ENCODE peak calls at places on chromosomes 5 and 9, in five cellular contexts. J, I, R, X and B are unnamed samples.

GRCh38 chr9:24035816-24036215 is 209.8 kb upstream of the ELAVL2 start:
- DNase-seq in I (no peak), R (no peak), J (no peak), X (no peak), B (no peak)

GRCh38 chr9:28135571-28135970 is 562.3 kb upstream of the C9orf72 start:
- DNase-seq in J (no peak), X (no peak), I (no peak), R (no peak), B (no peak)

GRCh38 chr9:129081388-129081889 is 528 bp downstream of the DOLPP1 start:
- DNase-seq in J (peak), I (no peak), X (peak), R (peak), B (no peak)

GRCh38 chr9:129414377-129415021 is 206.4 kb downstream of the C9orf50 start:
- DNase-seq in I (peak), J (no peak), X (no peak), R (no peak), B (no peak)

GRCh38 chr9:93225417-93225816 is 41.5 kb downstream of the WNK2 start:
- DNase-seq in X (no peak), I (no peak), R (no peak), J (no peak), B (no peak)

GRCh38 chr5:95317085-95317484 is 32.2 kb upstream of the MCTP1 start:
- DNase-seq in I (no peak), J (no peak), R (no peak), X (no peak), B (no peak)

GRCh38 chr9:138047469-138048040 is 170.0 kb downstream of the CACNA1B start:
- DNase-seq in J (no peak), I (no peak), R (no peak), X (no peak), B (no peak)

GRCh38 chr5:91487420-91487819 is 104.3 kb upstream of the ARRDC3 start:
- DNase-seq in J (no peak), R (no peak), X (peak), I (no peak), B (no peak)

GRCh38 chr9:98818764-98819163 is 11.3 kb downstream of the GALNT12 start:
- DNase-seq in J (no peak), I (no peak), X (no peak), R (no peak), B (no peak)

GRCh38 chr5:67543704-67544103 is 347.1 kb upstream of the CD180 start:
- DNase-seq in R (no peak), I (no peak), J (no peak), X (no peak), B (no peak)

DNA sequence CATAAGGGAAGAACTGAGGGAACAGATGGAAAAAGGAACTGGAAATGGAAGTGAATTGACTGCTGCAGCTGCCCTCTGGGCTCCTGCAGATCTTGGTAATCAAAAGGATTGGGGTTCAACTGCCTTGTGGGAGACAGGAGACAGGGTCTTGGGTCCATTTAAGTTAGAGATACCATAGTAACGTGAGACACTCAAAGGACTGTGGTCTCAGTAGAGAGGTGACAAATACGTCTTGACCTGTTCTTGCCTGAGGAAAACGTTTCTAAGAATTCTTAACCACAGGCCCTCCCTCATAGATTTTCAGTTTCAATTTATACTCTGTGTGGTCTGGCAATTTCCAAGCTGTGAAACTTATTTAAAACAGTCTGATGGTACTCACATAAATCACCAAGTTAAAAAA is 100.9 kb upstream of the DHFR start:
- DNase-seq in R (peak), J (no peak), X (no peak), I (no peak), B (no peak)
- TF ChIP-seq SUZ12 in R (no peak), J (no peak), X (no peak), I (no peak), B (no peak)

GRCh38 chr5:56817306-56817986 is 2.1 kb downstream of the MAP3K1 start:
- DNase-seq in J (no peak), R (no peak), I (no peak), X (no peak), B (no peak)

GRCh38 chr5:56818409-56819026 is 3.2 kb downstream of the MAP3K1 start:
- DNase-seq in R (no peak), X (no peak), I (no peak), J (no peak), B (no peak)

GRCh38 chr5:56815657-56816545 is 552 bp downstream of the MAP3K1 start:
- DNase-seq in X (no peak), J (no peak), I (no peak), R (no peak), B (no peak)

GRCh38 chr5:56814963-56815656 is at the start of gene MAP3K1:
- DNase-seq in I (peak), X (peak), R (no peak), J (peak), B (no peak)

GRCh38 chr5:56816546-56817081 is 1.3 kb downstream of the MAP3K1 start:
- DNase-seq in R (no peak), X (peak), I (peak), J (peak), B (no peak)
- TF ChIP-seq SUZ12 in R (no peak), X (no peak), I (no peak), J (no peak), B (peak)

DNA sequence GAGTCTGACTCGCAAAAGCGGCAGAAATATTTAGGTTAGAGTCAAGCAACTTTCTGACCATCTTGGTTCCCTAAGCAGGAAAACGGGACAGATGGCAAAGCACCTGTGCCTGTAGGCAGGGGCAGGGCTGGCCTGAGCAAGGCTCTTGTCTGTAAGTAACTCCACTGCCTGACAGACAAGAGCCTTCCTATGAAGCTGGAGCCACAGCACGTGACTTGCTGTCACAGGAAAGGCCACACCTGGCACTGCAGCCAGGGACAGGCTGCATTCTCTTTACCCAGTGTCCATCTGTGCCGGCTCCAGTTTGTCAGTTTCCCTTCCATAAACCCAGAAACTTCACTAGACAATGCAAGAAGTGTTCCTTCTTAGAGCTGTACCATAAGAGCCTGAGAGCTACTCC is 78.0 kb downstream of the GPR21 start:
- DNase-seq in X (no peak), R (no peak), I (no peak), J (no peak), B (no peak)
- TF ChIP-seq SUZ12 in X (no peak), R (no peak), I (no peak), J (no peak), B (no peak)

GRCh38 chr9:81902191-81902590 is 26.0 kb upstream of the SPATA31D4 start:
- DNase-seq in J (no peak), R (no peak), X (no peak), I (no peak), B (no peak)
- TF ChIP-seq SUZ12 in J (no peak), R (no peak), X (no peak), I (no peak), B (no peak)

GRCh38 chr9:14269911-14270310 is 44.0 kb downstream of the NFIB start:
- DNase-seq in R (no peak), I (no peak), X (no peak), J (no peak), B (no peak)

GRCh38 chr9:14272924-14273528 is 40.9 kb downstream of the NFIB start:
- DNase-seq in I (no peak), X (no peak), R (no peak), J (no peak), B (no peak)

GRCh38 chr9:14271078-14271673 is 42.8 kb downstream of the NFIB start:
- DNase-seq in J (peak), R (no peak), I (peak), X (no peak), B (no peak)

GRCh38 chr9:14275331-14275730 is 38.6 kb downstream of the NFIB start:
- DNase-seq in I (no peak), J (no peak), R (no peak), X (no peak), B (no peak)

DNA sequence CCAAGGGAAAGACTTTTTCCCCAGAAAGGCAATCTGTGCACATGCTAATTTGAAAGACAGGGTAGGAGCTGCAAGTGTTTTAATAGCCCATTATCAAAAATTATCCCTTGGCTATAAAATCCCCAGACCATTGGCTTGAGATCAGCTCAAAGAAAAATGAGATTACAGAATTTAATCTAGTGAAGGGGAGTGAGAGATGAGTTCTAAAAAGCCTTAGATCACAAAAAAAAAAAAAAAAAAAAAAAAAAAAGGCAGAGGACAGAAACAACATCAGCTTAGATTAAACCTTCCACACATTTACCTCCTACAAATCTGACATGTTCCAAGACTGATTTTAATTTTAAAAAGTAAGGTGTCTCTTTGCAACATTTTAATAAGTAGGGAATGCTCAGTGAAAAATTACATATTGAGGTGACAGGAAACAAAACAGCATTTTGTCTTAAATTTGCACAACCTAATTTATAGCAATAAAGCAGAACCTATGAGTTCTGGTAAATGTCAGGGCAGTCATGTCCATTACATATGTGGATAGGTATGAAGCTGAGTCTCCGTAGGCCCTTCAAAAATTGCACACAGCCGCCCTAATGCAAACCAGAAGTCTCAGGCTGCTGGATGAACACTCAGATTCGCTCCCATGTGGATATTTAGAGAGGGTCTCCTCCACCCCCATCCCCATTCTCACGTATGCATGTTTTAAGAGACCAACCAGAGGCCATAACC is 43.4 kb downstream of the NFIB start:
- DNase-seq in J (no peak), R (no peak), I (no peak), X (no peak), B (no peak)
- TF ChIP-seq SUZ12 in J (no peak), R (no peak), I (no peak), X (no peak), B (no peak)

GRCh38 chr5:111984044-111984443 is 227.1 kb upstream of the NREP start:
- DNase-seq in R (no peak), J (no peak), X (no peak), I (no peak), B (no peak)
- TF ChIP-seq SUZ12 in R (no peak), J (no peak), X (no peak), I (no peak), B (no peak)

DNA sequence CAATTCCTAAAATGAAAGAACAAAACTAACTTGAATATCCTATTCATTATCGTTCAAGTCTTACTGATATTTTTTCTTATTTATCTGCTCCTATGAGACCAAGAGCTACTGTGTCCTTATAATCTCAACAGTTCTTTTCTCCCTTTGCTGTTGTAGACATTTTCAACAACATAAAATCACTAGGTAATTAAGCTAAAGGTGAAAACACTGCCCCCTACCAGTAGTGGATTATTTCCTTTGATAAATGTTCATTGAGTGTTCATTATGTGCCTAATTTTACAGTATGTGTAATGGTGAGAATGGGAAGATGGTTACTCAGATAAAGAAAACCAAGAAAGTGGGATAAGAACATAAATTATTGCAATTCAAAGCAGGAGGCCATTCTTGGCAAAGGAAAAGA is 41.4 kb upstream of the PAPPA start:
- DNase-seq in X (no peak), R (no peak), J (no peak), I (no peak), B (no peak)
- TF ChIP-seq SUZ12 in X (no peak), R (no peak), J (no peak), I (no peak), B (no peak)

GRCh38 chr9:108047264-108047663 is 557.7 kb upstream of the KLF4 start:
- DNase-seq in J (no peak), R (no peak), X (no peak), I (no peak), B (no peak)

GRCh38 chr9:108048406-108049025 is 558.9 kb upstream of the KLF4 start:
- DNase-seq in X (no peak), R (no peak), I (no peak), J (no peak), B (no peak)

GRCh38 chr9:108049671-108050494 is 560.3 kb upstream of the KLF4 start:
- DNase-seq in R (no peak), J (no peak), X (no peak), I (no peak), B (no peak)

GRCh38 chr9:108050894-108051293 is 561.3 kb upstream of the KLF4 start:
- DNase-seq in X (no peak), R (no peak), J (no peak), I (no peak), B (no peak)

DNA sequence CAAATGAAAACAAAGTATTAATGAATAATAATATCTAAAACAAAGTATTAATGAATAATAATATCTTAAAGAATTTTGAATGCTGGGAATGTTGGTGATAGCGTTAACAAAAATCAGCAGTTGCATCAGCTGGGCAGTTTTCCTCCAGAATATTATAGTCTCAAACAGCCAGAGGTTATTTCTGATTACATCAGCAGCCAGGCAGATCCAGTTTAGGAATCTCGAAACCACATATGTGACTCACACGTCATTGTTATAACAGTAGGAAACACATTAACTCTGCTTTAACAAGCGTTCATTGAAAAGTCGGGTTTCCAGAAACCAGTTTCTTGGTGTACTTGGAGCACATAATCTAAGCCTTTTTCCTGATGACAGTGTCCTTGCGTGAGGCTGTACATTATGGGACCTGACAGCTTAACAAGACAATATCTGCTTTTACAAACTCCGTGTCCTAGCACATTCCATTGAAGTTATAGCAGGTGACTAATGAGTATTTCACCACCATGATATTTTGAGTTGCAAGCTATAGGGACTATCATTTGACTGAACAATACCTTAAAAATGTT is 559.5 kb upstream of the KLF4 start:
- DNase-seq in I (no peak), R (no peak), J (peak), X (no peak), B (no peak)
- TF ChIP-seq SUZ12 in I (no peak), R (no peak), J (no peak), X (no peak), B (no peak)

DNA sequence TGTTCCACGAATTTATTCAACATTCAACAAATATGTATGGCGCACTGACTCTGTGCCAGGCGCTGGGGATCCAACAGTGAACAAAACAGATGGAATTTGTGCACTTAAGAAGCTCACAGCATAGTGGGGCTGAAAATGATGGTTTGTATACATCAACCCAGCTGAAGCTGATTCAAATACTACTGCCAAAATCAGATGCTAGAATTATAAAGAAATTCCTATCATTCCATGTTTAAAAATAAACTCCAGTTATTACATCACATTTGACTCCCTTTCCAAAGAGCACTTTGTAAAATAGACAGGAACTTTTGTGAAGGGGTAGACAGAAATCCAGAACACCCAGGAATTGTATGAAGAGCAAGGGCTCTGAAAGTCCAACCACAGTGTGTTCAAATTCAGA is 54.1 kb downstream of the ZNF608 start:
- DNase-seq in J (no peak), I (no peak), X (no peak), R (no peak), B (no peak)
- TF ChIP-seq SUZ12 in J (no peak), I (no peak), X (no peak), R (no peak), B (no peak)

GRCh38 chr9:12875216-12875615 is 100.4 kb downstream of the LURAP1L start:
- DNase-seq in R (no peak), J (no peak), X (no peak), I (no peak), B (no peak)
- TF ChIP-seq SUZ12 in R (no peak), J (no peak), X (no peak), I (no peak), B (no peak)